ENCODE peak calls at places on chromosomes 6 and 20, in nine cellular contexts. One of them, this sample, is unnamed.

GRCh38 chr6:142476446-142476845 is 174.6 kb downstream of the ADGRG6 start:
- DNase-seq in CD8-positive, alpha-beta T cell: no peak
- DNase-seq in DND-41: no peak
- DNase-seq in uterus: no peak
- DNase-seq in GM12878: no peak
- DNase-seq in body of pancreas: no peak
- DNase-seq in fibroblast of lung: no peak
- DNase-seq in kidney: no peak
- DNase-seq in OCI-LY7: no peak
- DNase-seq in this sample: no peak

GRCh38 chr6:31729979-31730630 is 1.0 kb upstream of the DDAH2 start:
- DNase-seq in body of pancreas: peak
- DNase-seq in GM12878: no peak
- DNase-seq in CD8-positive, alpha-beta T cell: peak
- DNase-seq in uterus: peak
- DNase-seq in OCI-LY7: peak
- DNase-seq in fibroblast of lung: peak
- DNase-seq in DND-41: peak
- DNase-seq in kidney: peak
- DNase-seq in this sample: peak

GRCh38 chr6:68427630-68428029 is 207.5 kb upstream of the ADGRB3 start:
- DNase-seq in OCI-LY7: no peak
- DNase-seq in GM12878: no peak
- DNase-seq in body of pancreas: no peak
- DNase-seq in uterus: no peak
- DNase-seq in fibroblast of lung: peak
- DNase-seq in DND-41: no peak
- DNase-seq in kidney: no peak
- DNase-seq in CD8-positive, alpha-beta T cell: no peak
- DNase-seq in this sample: no peak

GRCh38 chr20:13756551-13756950 is 28.2 kb downstream of the ESF1 start:
- DNase-seq in kidney: no peak
- DNase-seq in OCI-LY7: no peak
- DNase-seq in fibroblast of lung: no peak
- DNase-seq in body of pancreas: no peak
- DNase-seq in GM12878: no peak
- DNase-seq in DND-41: no peak
- DNase-seq in uterus: no peak
- DNase-seq in CD8-positive, alpha-beta T cell: no peak
- DNase-seq in this sample: no peak

GRCh38 chr20:50129662-50130345 is 16.9 kb upstream of the UBE2V1 start:
- DNase-seq in GM12878: no peak
- DNase-seq in CD8-positive, alpha-beta T cell: no peak
- DNase-seq in DND-41: no peak
- DNase-seq in OCI-LY7: no peak
- DNase-seq in kidney: no peak
- DNase-seq in fibroblast of lung: no peak
- DNase-seq in body of pancreas: no peak
- DNase-seq in uterus: no peak
- DNase-seq in this sample: no peak

GRCh38 chr6:105611606-105612005 is 208.7 kb upstream of the PREP start:
- DNase-seq in body of pancreas: no peak
- DNase-seq in kidney: no peak
- DNase-seq in uterus: no peak
- DNase-seq in GM12878: no peak
- DNase-seq in DND-41: no peak
- DNase-seq in CD8-positive, alpha-beta T cell: no peak
- DNase-seq in fibroblast of lung: no peak
- DNase-seq in OCI-LY7: no peak
- DNase-seq in this sample: no peak

GRCh38 chr20:53611449-53611894 is 17.8 kb upstream of the ZNF217 start:
- DNase-seq in OCI-LY7: peak
- DNase-seq in fibroblast of lung: peak
- DNase-seq in kidney: no peak
- DNase-seq in uterus: peak
- DNase-seq in GM12878: peak
- DNase-seq in DND-41: peak
- DNase-seq in body of pancreas: no peak
- DNase-seq in CD8-positive, alpha-beta T cell: peak
- DNase-seq in this sample: peak

GRCh38 chr20:11755071-11755881 is 162.4 kb upstream of the BTBD3 start:
- DNase-seq in uterus: peak
- DNase-seq in OCI-LY7: no peak
- DNase-seq in GM12878: no peak
- DNase-seq in kidney: no peak
- DNase-seq in fibroblast of lung: no peak
- DNase-seq in DND-41: no peak
- DNase-seq in CD8-positive, alpha-beta T cell: no peak
- DNase-seq in body of pancreas: no peak
- DNase-seq in this sample: no peak

GRCh38 chr6:63560806-63561672 is 11.2 kb upstream of the LOC128125822 start:
- DNase-seq in OCI-LY7: no peak
- DNase-seq in GM12878: no peak
- DNase-seq in fibroblast of lung: peak
- DNase-seq in DND-41: no peak
- DNase-seq in uterus: no peak
- DNase-seq in CD8-positive, alpha-beta T cell: no peak
- DNase-seq in kidney: no peak
- DNase-seq in body of pancreas: no peak
- DNase-seq in this sample: no peak

GRCh38 chr20:47727909-47728361 is 57.3 kb downstream of the SULF2 start:
- DNase-seq in GM12878: no peak
- DNase-seq in uterus: no peak
- DNase-seq in fibroblast of lung: no peak
- DNase-seq in OCI-LY7: no peak
- DNase-seq in CD8-positive, alpha-beta T cell: peak
- DNase-seq in body of pancreas: no peak
- DNase-seq in DND-41: no peak
- DNase-seq in kidney: peak
- DNase-seq in this sample: no peak

GRCh38 chr6:117776441-117776840 is 101.2 kb downstream of the NUS1 start:
- DNase-seq in kidney: no peak
- DNase-seq in OCI-LY7: no peak
- DNase-seq in GM12878: no peak
- DNase-seq in uterus: no peak
- DNase-seq in CD8-positive, alpha-beta T cell: no peak
- DNase-seq in body of pancreas: no peak
- DNase-seq in DND-41: no peak
- DNase-seq in fibroblast of lung: no peak
- DNase-seq in this sample: no peak

GRCh38 chr6:22613695-22614094 is 44.3 kb downstream of the HDGFL1 start:
- DNase-seq in kidney: no peak
- DNase-seq in GM12878: no peak
- DNase-seq in CD8-positive, alpha-beta T cell: no peak
- DNase-seq in fibroblast of lung: peak
- DNase-seq in uterus: no peak
- DNase-seq in OCI-LY7: no peak
- DNase-seq in DND-41: no peak
- DNase-seq in body of pancreas: no peak
- DNase-seq in this sample: no peak

GRCh38 chr6:91387290-91388062 is 800.6 kb upstream of the MAP3K7 start:
- DNase-seq in fibroblast of lung: no peak
- DNase-seq in kidney: no peak
- DNase-seq in OCI-LY7: no peak
- DNase-seq in GM12878: no peak
- DNase-seq in CD8-positive, alpha-beta T cell: no peak
- DNase-seq in DND-41: no peak
- DNase-seq in body of pancreas: no peak
- DNase-seq in uterus: no peak
- DNase-seq in this sample: no peak

GRCh38 chr6:90285611-90286381 is 10.8 kb downstream of the BACH2 start:
- DNase-seq in fibroblast of lung: peak
- DNase-seq in OCI-LY7: peak
- DNase-seq in GM12878: peak
- DNase-seq in body of pancreas: peak
- DNase-seq in uterus: peak
- DNase-seq in DND-41: no peak
- DNase-seq in kidney: peak
- DNase-seq in CD8-positive, alpha-beta T cell: peak
- DNase-seq in this sample: peak

GRCh38 chr20:40942775-40943174 is 85.8 kb upstream of the TOP1 start:
- DNase-seq in body of pancreas: no peak
- DNase-seq in kidney: no peak
- DNase-seq in uterus: no peak
- DNase-seq in GM12878: no peak
- DNase-seq in fibroblast of lung: no peak
- DNase-seq in DND-41: no peak
- DNase-seq in CD8-positive, alpha-beta T cell: no peak
- DNase-seq in OCI-LY7: no peak
- DNase-seq in this sample: no peak

GRCh38 chr6:142883011-142883410 is 62.0 kb downstream of the HIVEP2 start:
- DNase-seq in OCI-LY7: no peak
- DNase-seq in CD8-positive, alpha-beta T cell: no peak
- DNase-seq in uterus: no peak
- DNase-seq in GM12878: no peak
- DNase-seq in DND-41: no peak
- DNase-seq in kidney: no peak
- DNase-seq in body of pancreas: no peak
- DNase-seq in fibroblast of lung: no peak
- DNase-seq in this sample: no peak

GRCh38 chr20:58651548-58651822 is 402 bp downstream of the STX16 start:
- DNase-seq in uterus: no peak
- DNase-seq in kidney: no peak
- DNase-seq in GM12878: no peak
- DNase-seq in CD8-positive, alpha-beta T cell: no peak
- DNase-seq in fibroblast of lung: no peak
- DNase-seq in DND-41: no peak
- DNase-seq in body of pancreas: no peak
- DNase-seq in OCI-LY7: peak
- DNase-seq in this sample: no peak

GRCh38 chr6:161186173-161186769 is 87.6 kb downstream of the AGPAT4 start:
- DNase-seq in body of pancreas: no peak
- DNase-seq in fibroblast of lung: peak
- DNase-seq in DND-41: peak
- DNase-seq in uterus: no peak
- DNase-seq in CD8-positive, alpha-beta T cell: no peak
- DNase-seq in GM12878: no peak
- DNase-seq in kidney: no peak
- DNase-seq in OCI-LY7: no peak
- DNase-seq in this sample: no peak

GRCh38 chr6:111950661-111951426 is 77.6 kb upstream of the FYN start:
- DNase-seq in kidney: peak
- DNase-seq in body of pancreas: no peak
- DNase-seq in OCI-LY7: no peak
- DNase-seq in GM12878: no peak
- DNase-seq in CD8-positive, alpha-beta T cell: no peak
- DNase-seq in fibroblast of lung: peak
- DNase-seq in DND-41: no peak
- DNase-seq in uterus: no peak
- DNase-seq in this sample: peak

GRCh38 chr6:55433446-55434130 is 106.3 kb downstream of the GFRAL start:
- DNase-seq in CD8-positive, alpha-beta T cell: no peak
- DNase-seq in fibroblast of lung: peak
- DNase-seq in kidney: no peak
- DNase-seq in GM12878: no peak
- DNase-seq in uterus: no peak
- DNase-seq in body of pancreas: no peak
- DNase-seq in DND-41: no peak
- DNase-seq in OCI-LY7: no peak
- DNase-seq in this sample: no peak

GRCh38 chr6:40848038-40848437 is 191.0 kb downstream of the UNC5CL start:
- DNase-seq in uterus: no peak
- DNase-seq in CD8-positive, alpha-beta T cell: no peak
- DNase-seq in kidney: no peak
- DNase-seq in body of pancreas: no peak
- DNase-seq in GM12878: no peak
- DNase-seq in DND-41: no peak
- DNase-seq in OCI-LY7: no peak
- DNase-seq in fibroblast of lung: peak
- DNase-seq in this sample: no peak
- H3K27ac ChIP-seq in uterus: no peak
- H3K27ac ChIP-seq in CD8-positive, alpha-beta T cell: no peak
- H3K27ac ChIP-seq in kidney: no peak
- H3K27ac ChIP-seq in body of pancreas: no peak
- H3K27ac ChIP-seq in GM12878: no peak
- H3K27ac ChIP-seq in DND-41: no peak
- H3K27ac ChIP-seq in OCI-LY7: no peak
- H3K27ac ChIP-seq in fibroblast of lung: no peak
- H3K27ac ChIP-seq in this sample: no peak

GRCh38 chr6:49423817-49424216 is 39.2 kb downstream of the MMUT start:
- DNase-seq in body of pancreas: no peak
- DNase-seq in fibroblast of lung: peak
- DNase-seq in OCI-LY7: no peak
- DNase-seq in kidney: no peak
- DNase-seq in CD8-positive, alpha-beta T cell: no peak
- DNase-seq in GM12878: no peak
- DNase-seq in uterus: no peak
- DNase-seq in DND-41: no peak
- DNase-seq in this sample: no peak
- TF ChIP-seq CTCF in body of pancreas: peak
- TF ChIP-seq CTCF in fibroblast of lung: no peak
- TF ChIP-seq CTCF in OCI-LY7: peak
- TF ChIP-seq CTCF in kidney: no peak
- TF ChIP-seq CTCF in CD8-positive, alpha-beta T cell: no peak
- TF ChIP-seq CTCF in GM12878: no peak
- TF ChIP-seq CTCF in uterus: no peak
- TF ChIP-seq CTCF in DND-41: no peak
- TF ChIP-seq CTCF in this sample: no peak

DNA sequence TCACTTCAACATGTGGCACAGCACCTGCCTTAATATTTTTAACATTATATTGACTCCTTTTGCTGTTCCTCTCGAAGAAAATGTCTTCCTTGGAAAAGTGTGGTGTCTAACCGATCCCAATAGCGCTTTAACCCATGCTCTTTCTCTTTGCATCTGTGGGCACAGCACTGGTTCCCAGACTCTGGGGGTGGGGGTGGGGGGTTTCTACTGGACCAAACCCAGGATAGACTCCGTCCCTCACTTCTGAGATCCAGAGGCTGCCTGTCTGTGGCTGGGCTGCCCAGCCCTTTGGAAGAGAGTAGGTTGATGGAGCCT is 3.9 kb upstream of the ZNF292 start:
- DNase-seq in OCI-LY7: no peak
- DNase-seq in DND-41: no peak
- DNase-seq in uterus: no peak
- DNase-seq in fibroblast of lung: no peak
- DNase-seq in CD8-positive, alpha-beta T cell: no peak
- DNase-seq in kidney: no peak
- DNase-seq in body of pancreas: no peak
- DNase-seq in GM12878: no peak
- DNase-seq in this sample: no peak
- H3K27ac ChIP-seq in OCI-LY7: no peak
- H3K27ac ChIP-seq in DND-41: no peak
- H3K27ac ChIP-seq in uterus: peak
- H3K27ac ChIP-seq in fibroblast of lung: peak
- H3K27ac ChIP-seq in CD8-positive, alpha-beta T cell: peak
- H3K27ac ChIP-seq in kidney: peak
- H3K27ac ChIP-seq in body of pancreas: peak
- H3K27ac ChIP-seq in GM12878: peak
- H3K27ac ChIP-seq in this sample: peak

DNA sequence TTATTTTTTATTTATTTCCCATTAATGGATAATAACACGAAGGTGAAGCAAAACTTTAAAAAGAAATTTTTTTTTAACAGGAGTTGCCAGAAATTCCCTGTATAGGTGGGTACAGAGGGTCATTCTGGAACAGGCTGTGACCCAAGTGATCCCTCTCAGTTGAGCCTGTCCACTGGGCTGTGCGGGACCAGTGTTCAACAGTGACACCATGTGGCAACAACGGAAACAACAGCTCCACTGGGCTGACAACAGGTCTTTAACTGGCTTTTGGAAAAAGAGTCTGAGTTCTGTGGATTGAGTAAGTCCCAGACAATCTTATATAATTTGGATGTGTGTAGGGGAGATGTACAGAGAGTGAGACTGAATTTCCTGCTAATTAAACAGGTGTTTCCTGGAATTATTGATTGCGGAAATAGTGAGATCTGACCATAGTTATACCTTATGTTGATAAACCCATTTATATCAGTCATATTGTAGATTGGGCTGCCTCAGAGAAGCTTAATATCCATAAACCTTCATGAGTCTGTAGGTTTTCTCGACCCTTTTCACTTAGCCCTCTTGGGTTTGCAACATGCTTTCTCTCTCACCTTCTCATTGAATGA is 17.6 kb downstream of the KIAA1755 start:
- DNase-seq in OCI-LY7: peak
- DNase-seq in uterus: no peak
- DNase-seq in GM12878: no peak
- DNase-seq in CD8-positive, alpha-beta T cell: no peak
- DNase-seq in DND-41: peak
- DNase-seq in fibroblast of lung: no peak
- DNase-seq in body of pancreas: no peak
- DNase-seq in kidney: no peak
- DNase-seq in this sample: no peak
- TF ChIP-seq CTCF in OCI-LY7: peak
- TF ChIP-seq CTCF in uterus: no peak
- TF ChIP-seq CTCF in GM12878: peak
- TF ChIP-seq CTCF in CD8-positive, alpha-beta T cell: peak
- TF ChIP-seq CTCF in DND-41: peak
- TF ChIP-seq CTCF in fibroblast of lung: peak
- TF ChIP-seq CTCF in body of pancreas: no peak
- TF ChIP-seq CTCF in kidney: peak
- TF ChIP-seq CTCF in this sample: peak

This sample was measured in heart right ventricle.